ENCODE peak calls at places on chromosomes 1 and 21, in ten cellular contexts. X is dermis blood vessel endothelial cell; A is DMS53; K is HEK293T; J is activated CD8-positive, alpha-beta memory T cell treated with anti-CD3 and anti-CD28 coated beads, Interleukin-2, amount 50 U/mL, for 4 hours; C is amygdala; U is hippocampal formation; V is left ventricle myocardium inferior; T is aorta; L is EH. Z is an unnamed sample.

GRCh38 chr1:204420039-204421004 is 8.7 kb upstream of the PPP1R15B start:
- DNase-seq in A (no peak), C (no peak), J (no peak), V (no peak), K (no peak), U (no peak), X (no peak), T (no peak), L (no peak), Z (no peak)

GRCh38 chr21:16587141-16587570 is 857.4 kb downstream of the USP25 start:
- DNase-seq in J (no peak), K (peak), L (no peak), U (peak), T (peak), X (peak), A (peak), C (peak), V (peak), Z (no peak)

GRCh38 chr21:43739648-43740435 is 20.9 kb downstream of the PDXK start:
- DNase-seq in V (no peak), T (no peak), L (no peak), K (no peak), C (no peak), A (peak), U (no peak), X (no peak), J (no peak), Z (no peak)

GRCh38 chr1:155079210-155079486 is 511 bp downstream of the EFNA3 start:
- DNase-seq in T (no peak), U (no peak), L (no peak), V (no peak), X (no peak), C (no peak), K (no peak), A (no peak), J (no peak), Z (no peak)

GRCh38 chr1:110452330-110452729 is 1.4 kb downstream of the PROK1 start:
- DNase-seq in V (no peak), T (peak), X (no peak), J (no peak), L (no peak), K (no peak), U (no peak), A (no peak), C (no peak), Z (no peak)

GRCh38 chr1:171819946-171820345 is 21.4 kb upstream of the DNM3 start:
- DNase-seq in T (no peak), A (no peak), C (peak), V (no peak), L (no peak), X (no peak), J (no peak), K (no peak), U (no peak), Z (no peak)

GRCh38 chr1:164712131-164713031 is 153.4 kb downstream of the PBX1 start:
- DNase-seq in K (no peak), C (no peak), X (peak), A (no peak), V (no peak), L (no peak), J (no peak), U (no peak), T (no peak), Z (no peak)

GRCh38 chr1:108080448-108080847 is 115.5 kb upstream of the VAV3 start:
- DNase-seq in U (no peak), T (no peak), J (peak), C (no peak), A (no peak), L (no peak), V (no peak), K (no peak), X (no peak), Z (no peak)

GRCh38 chr1:15231714-15232201 is 15.3 kb upstream of the FHAD1 start:
- DNase-seq in V (no peak), X (no peak), L (no peak), U (no peak), K (no peak), T (no peak), J (no peak), A (no peak), C (no peak), Z (no peak)

GRCh38 chr1:93015590-93015989 is 54.3 kb upstream of the DIPK1A start:
- DNase-seq in T (no peak), J (no peak), K (no peak), A (peak), L (peak), V (no peak), C (no peak), U (no peak), X (no peak), Z (no peak)